ENCODE peak calls at places on chromosomes 7 and 10, in nine cellular contexts. K is stimulated activated CD4-positive, alpha-beta T cell treated with anti-CD3 and anti-CD28 coated beads, Interleukin-1b, Interleukin-23, amount 100 ng/mL, for 48 hours; Z is head of caudate nucleus; V is NCI-H1105; C is IMR-90; G is WTC11; L is memory B cell; W is H9; S is vagina. X is an unnamed sample.

GRCh38 chr10:71383972-71384687 is 12.6 kb upstream of the CDH23 start:
- DNase-seq in L (peak), W (peak), K (peak), G (peak), V (peak), S (no peak), C (peak), Z (peak), X (peak)

GRCh38 chr10:43437141-43437860 is 390 bp downstream of the ZNF487 start:
- DNase-seq in Z (no peak), S (no peak), K (no peak), G (no peak), W (no peak), C (no peak), V (no peak), L (no peak), X (peak)

GRCh38 chr10:79066460-79067240 is 2.1 kb upstream of the ZMIZ1 start:
- DNase-seq in L (no peak), S (no peak), C (peak), Z (peak), W (peak), V (no peak), K (no peak), G (peak), X (peak)

GRCh38 chr7:40469481-40469880 is 334.7 kb downstream of the SUGCT start:
- DNase-seq in S (no peak), Z (no peak), K (no peak), V (no peak), W (no peak), C (peak), G (no peak), L (no peak), X (no peak)

GRCh38 chr7:24963218-24963617 is 16.8 kb downstream of the OSBPL3 start:
- DNase-seq in S (no peak), W (no peak), G (no peak), K (peak), C (peak), V (no peak), Z (peak), L (peak), X (no peak)

GRCh38 chr7:4610768-4611467 is 71.2 kb upstream of the FOXK1 start:
- DNase-seq in G (peak), L (peak), Z (no peak), K (peak), C (peak), S (no peak), W (peak), V (peak), X (peak)

GRCh38 chr7:75971961-75972763 is 22.2 kb downstream of the TMEM120A start:
- DNase-seq in L (no peak), G (peak), S (no peak), Z (no peak), V (no peak), K (no peak), C (no peak), W (no peak), X (peak)

GRCh38 chr10:133248334-133248715 is 10.7 kb downstream of the VENTX start:
- DNase-seq in L (no peak), C (no peak), V (no peak), W (no peak), K (no peak), G (no peak), S (no peak), Z (no peak), X (no peak)

GRCh38 chr10:113960617-113961260 is 82.9 kb upstream of the ADRB1 start:
- DNase-seq in Z (no peak), L (no peak), K (no peak), S (no peak), C (no peak), V (no peak), W (no peak), G (no peak), X (no peak)

GRCh38 chr10:50362547-50363125 is 111.3 kb upstream of the ASAH2 start:
- DNase-seq in Z (no peak), W (no peak), K (no peak), L (no peak), V (no peak), G (no peak), C (peak), S (no peak), X (no peak)

GRCh38 chr7:148110097-148110868 is 480.3 kb upstream of the C7orf33 start:
- DNase-seq in C (no peak), K (no peak), S (no peak), Z (no peak), W (peak), V (no peak), G (peak), L (no peak), X (peak)

X was measured in cardiac muscle cell.